ENCODE peak calls at places on chromosomes 16 and 17, in nine cellular contexts. G is colonic mucosa; Z is astrocyte; C is mesothelial cell of epicardium; N is OCI-LY7; D is body of pancreas; A is cardiac muscle cell; W is activated CD8-positive, alpha-beta T cell treated with anti-CD3 and anti-CD28 coated beads for 36 hours; J is tibial nerve. Q is an unnamed sample.

GRCh38 chr17:9206160-9206988 is 185.1 kb downstream of the NTN1 start:
- DNase-seq in W (no peak), J (no peak), G (no peak), Z (no peak), D (no peak), N (no peak), C (no peak), A (no peak), Q (no peak)

GRCh38 chr16:30839523-30840227 is 52.7 kb upstream of the ZNF629 start:
- DNase-seq in G (peak), J (no peak), A (no peak), Z (no peak), W (no peak), N (no peak), C (no peak), D (peak), Q (no peak)

GRCh38 chr16:3475604-3476375 is 19.5 kb downstream of the C16orf90 start:
- DNase-seq in D (no peak), N (no peak), G (peak), W (no peak), J (no peak), A (no peak), Z (no peak), C (no peak), Q (no peak)

GRCh38 chr17:50222922-50223321 is 21.5 kb upstream of the COL1A1 start:
- DNase-seq in D (no peak), W (no peak), J (no peak), N (no peak), A (no peak), G (no peak), C (no peak), Z (no peak), Q (no peak)

GRCh38 chr16:87610026-87610425 is 7.7 kb downstream of the JPH3 start:
- DNase-seq in G (no peak), D (no peak), Z (no peak), W (no peak), N (no peak), J (no peak), C (no peak), A (no peak), Q (no peak)

GRCh38 chr17:74734256-74734655 is 2.8 kb upstream of the RAB37 start:
- DNase-seq in Z (no peak), C (no peak), A (no peak), W (no peak), D (no peak), J (no peak), N (no peak), G (no peak), Q (no peak)

GRCh38 chr17:77475012-77475976 is 334.5 kb downstream of the SEC14L1 start:
- DNase-seq in G (no peak), C (no peak), D (no peak), Z (peak), W (peak), J (no peak), A (peak), N (peak), Q (peak)

GRCh38 chr17:11948791-11949190 is 48.5 kb downstream of the ZNF18 start:
- DNase-seq in W (no peak), C (no peak), Z (peak), A (peak), G (no peak), J (peak), D (peak), N (no peak), Q (no peak)

GRCh38 chr17:18970582-18971480 is 18.9 kb downstream of the SLC5A10 start:
- DNase-seq in J (no peak), N (no peak), C (no peak), D (no peak), A (no peak), W (no peak), Z (no peak), G (no peak), Q (no peak)

GRCh38 chr17:64781394-64781793 is 119.3 kb upstream of the SMURF2 start:
- DNase-seq in N (peak), A (peak), W (peak), D (peak), Z (peak), C (no peak), J (no peak), G (peak), Q (no peak)

GRCh38 chr17:41736983-41737679 is 2.7 kb upstream of the HAP1 start:
- DNase-seq in Z (no peak), N (no peak), G (no peak), W (peak), J (no peak), D (no peak), C (no peak), A (no peak), Q (no peak)

GRCh38 chr16:87411375-87412271 is 19.5 kb downstream of the MAP1LC3B start:
- DNase-seq in C (no peak), D (peak), W (no peak), A (no peak), J (no peak), Z (no peak), N (no peak), G (no peak), Q (no peak)

GRCh38 chr17:78736526-78737079 is 45.5 kb downstream of the CYTH1 start:
- DNase-seq in A (no peak), W (peak), G (peak), N (peak), C (no peak), J (peak), D (peak), Z (no peak), Q (peak)

GRCh38 chr17:773467-774319 is 8.4 kb downstream of the GLOD4 start:
- DNase-seq in G (no peak), Z (no peak), N (no peak), C (no peak), W (peak), D (no peak), J (no peak), A (no peak), Q (no peak)

GRCh38 chr17:73657473-73658116 is 13.3 kb upstream of the SDK2 start:
- DNase-seq in A (peak), W (peak), D (peak), C (peak), J (peak), Z (no peak), N (peak), G (peak), Q (no peak)

GRCh38 chr17:29807520-29808361 is 122.3 kb downstream of the SSH2 start:
- DNase-seq in D (peak), W (peak), A (peak), Z (peak), N (peak), J (peak), C (peak), G (peak), Q (peak)

GRCh38 chr17:43917348-43918025 is 10.2 kb upstream of the MPP2 start:
- DNase-seq in W (peak), J (peak), Z (no peak), D (peak), G (peak), N (no peak), A (peak), C (no peak), Q (no peak)

GRCh38 chr16:11175106-11175795 is 80.8 kb downstream of the SOCS1 start:
- DNase-seq in Z (no peak), J (no peak), D (no peak), A (no peak), N (no peak), C (no peak), G (no peak), W (no peak), Q (no peak)

GRCh38 chr16:12612598-12613101 is 191.0 kb downstream of the CPPED1 start:
- DNase-seq in J (no peak), N (no peak), G (no peak), C (no peak), Z (peak), D (no peak), A (no peak), W (peak), Q (no peak)

GRCh38 chr17:17971431-17972125 is 622 bp downstream of the TOM1L2 start:
- DNase-seq in C (no peak), J (peak), N (no peak), A (peak), W (peak), G (peak), D (peak), Z (no peak), Q (no peak)

GRCh38 chr16:667780-668518 is at the start of gene RHOT2:
- DNase-seq in C (peak), D (peak), N (peak), G (peak), W (peak), A (peak), J (peak), Z (peak), Q (peak)

GRCh38 chr16:58121132-58121531 is 8.0 kb downstream of the CFAP20 start:
- DNase-seq in D (no peak), Z (no peak), W (no peak), N (no peak), J (no peak), A (no peak), G (peak), C (no peak), Q (no peak)

GRCh38 chr16:4625617-4626159 is 1.1 kb downstream of the MGRN1 start:
- DNase-seq in C (no peak), G (no peak), A (no peak), J (no peak), Z (no peak), D (peak), W (no peak), N (no peak), Q (no peak)

GRCh38 chr17:65194670-65195334 is 57.6 kb downstream of the RGS9 start:
- DNase-seq in Z (no peak), W (no peak), A (no peak), D (no peak), N (no peak), C (no peak), G (no peak), J (no peak), Q (no peak)

GRCh38 chr17:78812849-78813248 is 27.8 kb downstream of the USP36 start:
- DNase-seq in W (no peak), N (no peak), D (no peak), Z (no peak), G (no peak), J (peak), A (no peak), C (no peak), Q (no peak)

GRCh38 chr16:89431158-89431584 is 59.2 kb downstream of the ANKRD11 start:
- DNase-seq in D (peak), C (no peak), J (no peak), A (no peak), G (peak), W (no peak), N (no peak), Z (peak), Q (no peak)

GRCh38 chr17:79591014-79591590 is 19.7 kb downstream of the RBFOX3 start:
- DNase-seq in J (no peak), Z (no peak), G (no peak), W (no peak), D (no peak), A (no peak), C (no peak), N (no peak), Q (no peak)

GRCh38 chr17:79279320-79279719 is 204.7 kb downstream of the ENGASE start:
- DNase-seq in Z (no peak), W (no peak), D (no peak), J (no peak), G (no peak), C (no peak), A (no peak), N (no peak), Q (no peak)

GRCh38 chr17:47220531-47220999 is 11.4 kb downstream of the MYL4 start:
- DNase-seq in A (no peak), C (no peak), D (no peak), N (no peak), J (no peak), Z (no peak), W (peak), G (no peak), Q (peak)

GRCh38 chr17:71441098-71441497 is 679.7 kb upstream of the SOX9 start:
- DNase-seq in J (no peak), Z (peak), N (no peak), A (peak), D (no peak), W (no peak), C (no peak), G (peak), Q (no peak)

GRCh38 chr17:15945493-15946209 is 721 bp downstream of the ADORA2B start:
- DNase-seq in Z (no peak), A (peak), D (peak), J (no peak), N (no peak), G (peak), W (peak), C (no peak), Q (no peak)

DNA sequence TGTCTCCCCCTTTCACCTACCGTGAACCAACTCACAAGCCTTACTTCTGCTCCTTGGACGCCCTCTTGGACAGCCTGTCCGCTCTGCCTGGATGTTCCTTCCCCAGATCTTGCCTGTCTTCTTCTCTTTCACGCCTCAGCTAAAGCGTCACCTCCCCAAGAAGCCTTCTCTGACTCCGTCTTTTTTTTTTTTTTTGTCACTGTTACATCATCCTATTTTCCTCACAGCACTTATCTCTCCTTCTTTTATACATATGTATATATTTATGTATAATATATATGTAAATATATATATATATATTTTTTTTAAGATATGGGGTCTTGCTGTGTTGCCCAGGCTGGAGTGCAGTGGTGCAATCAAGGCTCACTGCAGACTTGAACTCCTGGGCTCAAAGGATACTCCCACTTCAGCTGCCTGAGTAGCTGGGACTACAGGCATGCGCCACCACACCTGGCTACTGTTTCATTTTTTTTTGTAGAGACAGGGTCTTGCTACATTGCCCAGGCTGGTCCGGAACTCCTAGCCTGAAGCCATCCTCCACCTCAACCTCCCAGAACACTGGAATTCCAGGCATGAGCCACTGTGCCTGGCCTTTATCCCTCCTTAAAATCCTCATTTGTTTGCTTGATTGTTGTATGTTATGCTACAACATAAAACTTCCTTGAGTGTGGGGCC is 16.5 kb upstream of the AKTIP start:
- DNase-seq in N (no peak), G (no peak), W (no peak), A (no peak), C (no peak), D (no peak), J (no peak), Z (no peak), Q (no peak)
- TF ChIP-seq CTCF in N (no peak), G (no peak), W (no peak), A (no peak), C (no peak), D (no peak), J (no peak), Z (no peak), Q (no peak)

GRCh38 chr16:55495616-55496289 is 13.1 kb upstream of the LPCAT2 start:
- DNase-seq in Z (peak), N (no peak), A (peak), C (peak), J (peak), W (no peak), G (peak), D (no peak), Q (no peak)

GRCh38 chr16:55497558-55497957 is 11.3 kb upstream of the LPCAT2 start:
- DNase-seq in W (no peak), Z (no peak), C (peak), N (no peak), G (no peak), J (no peak), A (no peak), D (no peak), Q (no peak)

GRCh38 chr16:55492756-55493380 is 13.9 kb downstream of the MMP2 start:
- DNase-seq in C (peak), N (no peak), A (no peak), J (peak), G (no peak), D (no peak), Z (no peak), W (no peak), Q (no peak)

GRCh38 chr16:55496509-55497145 is 12.2 kb upstream of the LPCAT2 start:
- DNase-seq in N (no peak), D (no peak), A (no peak), G (no peak), Z (no peak), C (peak), J (peak), W (no peak), Q (no peak)

DNA sequence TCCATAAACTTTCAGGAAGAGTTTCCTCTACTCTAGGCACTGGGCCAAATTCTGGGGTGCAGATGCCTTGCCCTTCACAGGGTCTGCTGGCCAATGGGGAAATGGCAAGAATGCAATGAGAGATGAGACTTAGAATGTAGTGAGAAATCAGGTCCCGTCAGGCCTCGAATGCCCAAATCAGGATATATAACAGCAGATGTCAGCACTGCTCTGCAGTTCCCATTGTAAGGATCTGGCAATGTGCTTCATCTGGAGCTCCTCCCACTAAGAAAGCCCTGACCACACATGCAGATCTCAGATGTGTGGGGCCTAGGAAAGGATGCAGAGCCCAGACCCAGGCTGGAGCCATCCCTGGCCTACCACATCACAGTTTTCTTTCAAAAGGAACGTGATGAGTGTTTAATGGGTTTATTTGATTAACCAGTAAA is 13.9 kb upstream of the LPCAT2 start:
- DNase-seq in A (peak), W (no peak), D (peak), N (no peak), J (peak), C (peak), G (peak), Z (peak), Q (no peak)
- TF ChIP-seq CTCF in A (peak), W (no peak), D (peak), N (no peak), J (peak), C (no peak), G (no peak), Z (peak), Q (no peak)

DNA sequence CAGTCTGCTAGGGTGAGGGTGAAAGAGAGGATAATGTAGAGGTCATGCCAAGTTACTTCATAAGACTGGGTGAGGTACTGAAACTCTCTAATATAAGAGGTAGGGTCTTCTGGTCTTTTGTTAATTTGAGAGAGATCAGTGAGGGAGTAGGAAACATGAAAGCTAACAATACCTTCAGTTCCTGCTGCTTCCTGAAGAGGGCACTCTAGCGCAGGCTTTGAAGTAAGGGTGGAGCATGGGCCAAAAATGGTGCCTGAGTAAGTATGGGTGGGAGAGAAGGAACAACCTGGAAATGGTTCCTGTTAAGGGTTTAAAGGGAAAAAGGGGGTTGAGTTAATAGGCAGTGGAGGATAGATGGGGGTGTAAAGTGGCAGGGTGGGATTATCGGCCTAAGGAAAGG is 2449.5 kb downstream of the TP53TG3F start:
- DNase-seq in J (no peak), D (no peak), N (peak), C (no peak), W (peak), Z (no peak), A (no peak), G (no peak), Q (no peak)
- TF ChIP-seq CTCF in J (no peak), D (no peak), N (peak), C (no peak), W (peak), Z (no peak), A (no peak), G (no peak), Q (no peak)

GRCh38 chr16:79051313-79051712 is 549.2 kb downstream of the MAF start:
- DNase-seq in C (no peak), N (no peak), A (no peak), W (no peak), Z (no peak), J (no peak), D (no peak), G (no peak), Q (no peak)

GRCh38 chr16:79049040-79049439 is 551.5 kb downstream of the MAF start:
- DNase-seq in W (no peak), J (no peak), C (no peak), N (no peak), Z (no peak), A (no peak), D (no peak), G (no peak), Q (no peak)

GRCh38 chr16:79047337-79047736 is 553.2 kb downstream of the MAF start:
- DNase-seq in N (peak), D (no peak), W (peak), Z (no peak), J (no peak), C (no peak), A (no peak), G (no peak), Q (no peak)

GRCh38 chr16:79053577-79053976 is 547.0 kb downstream of the MAF start:
- DNase-seq in N (no peak), W (no peak), Z (no peak), C (no peak), G (no peak), A (no peak), D (no peak), J (no peak), Q (no peak)

GRCh38 chr16:79050063-79050462 is 550.5 kb downstream of the MAF start:
- DNase-seq in J (no peak), D (no peak), A (no peak), W (no peak), Z (no peak), C (no peak), G (no peak), N (no peak), Q (no peak)
- TF ChIP-seq CTCF in J (no peak), D (no peak), A (no peak), W (no peak), Z (no peak), C (no peak), G (no peak), N (no peak), Q (no peak)